ENCODE peak calls at places on chromosomes 3 and 15, in five cellular contexts. C is body of pancreas, A is OCI-LY7, M is transverse colon, N is heart left ventricle. T is an unnamed sample.

GRCh38 chr3:140243536-140243935 is 308.6 kb downstream of the CLSTN2 start:
- DNase-seq in C (no peak), A (no peak), M (no peak), N (no peak), T (no peak)

GRCh38 chr15:56582785-56583184 is 117.8 kb upstream of the MNS1 start:
- DNase-seq in C (no peak), A (no peak), M (no peak), N (no peak), T (no peak)

GRCh38 chr3:122168044-122168443 is 15.4 kb upstream of the CASR start:
- DNase-seq in C (no peak), A (no peak), M (no peak), N (no peak), T (no peak)

GRCh38 chr3:43345246-43345645 is 58.9 kb downstream of the SNRK start:
- DNase-seq in C (no peak), A (no peak), M (no peak), N (no peak), T (no peak)

GRCh38 chr3:123660900-123661299 is 76.0 kb upstream of the HACD2 start:
- DNase-seq in C (peak; percentile 70), A (no peak), M (peak; percentile 91), N (peak; percentile 92), T (no peak)

GRCh38 chr3:191356586-191357439 is 26.5 kb upstream of the UTS2B start:
- DNase-seq in C (no peak), A (no peak), M (no peak), N (peak; percentile 28), T (no peak)

GRCh38 chr3:159938712-159939111 is 49.9 kb upstream of the IL12A start:
- DNase-seq in C (no peak), A (no peak), M (no peak), N (no peak), T (no peak)

GRCh38 chr15:72688697-72689096 is 2.7 kb downstream of the BBS4 start:
- DNase-seq in C (no peak), A (no peak), M (no peak), N (no peak), T (no peak)

GRCh38 chr3:61564405-61565059 is 3.2 kb downstream of the PTPRG start:
- DNase-seq in C (peak; percentile 70), A (no peak), M (peak; percentile 85), N (peak; percentile 88), T (peak; percentile 28)

GRCh38 chr3:189109145-189109544 is 62.6 kb upstream of the TPRG1 start:
- DNase-seq in C (no peak), A (no peak), M (no peak), N (no peak), T (no peak)

GRCh38 chr3:29022976-29023375 is 257.9 kb upstream of the RBMS3 start:
- DNase-seq in C (no peak), A (no peak), M (no peak), N (no peak), T (no peak)

GRCh38 chr3:634511-634910 is 437.9 kb downstream of the CHL1 start:
- DNase-seq in C (no peak), A (no peak), M (no peak), N (no peak), T (no peak)

GRCh38 chr3:170059447-170059846 is 21.7 kb downstream of the GPR160 start:
- DNase-seq in C (no peak), A (no peak), M (no peak), N (no peak), T (no peak)

GRCh38 chr15:99096173-99096893 is 8.5 kb upstream of the SYNM start:
- DNase-seq in C (no peak), A (no peak), M (no peak), N (no peak), T (no peak)

GRCh38 chr3:122558605-122559004 is 5.5 kb downstream of the PARP9 start:
- DNase-seq in C (no peak), A (no peak), M (no peak), N (no peak), T (no peak)

GRCh38 chr3:27590437-27591320 is 106.5 kb upstream of the SLC4A7 start:
- DNase-seq in C (no peak), A (peak; percentile 4), M (no peak), N (no peak), T (no peak)

GRCh38 chr3:113948015-113948917 is 453 bp downstream of the ZDHHC23 start:
- DNase-seq in C (peak; percentile 57), A (peak; percentile 77), M (peak; percentile 65), N (peak; percentile 29), T (peak; percentile 59)

GRCh38 chr3:58351920-58352319 is 19.2 kb downstream of the PXK start:
- DNase-seq in C (no peak), A (peak; percentile 55), M (no peak), N (no peak), T (no peak)

GRCh38 chr3:45595364-45596154 is 1.0 kb downstream of the LIMD1 start:
- DNase-seq in C (no peak), A (peak; percentile 36), M (peak; percentile 73), N (peak; percentile 45), T (no peak)

GRCh38 chr15:47484119-47484518 is 233.2 kb upstream of the SEMA6D start:
- DNase-seq in C (no peak), A (peak; percentile 12), M (no peak), N (no peak), T (no peak)

GRCh38 chr15:100707229-100707628 is 104.8 kb downstream of the ASB7 start:
- DNase-seq in C (no peak), A (no peak), M (no peak), N (no peak), T (no peak)

GRCh38 chr3:46664188-46664970 is 29.1 kb downstream of the ALS2CL start:
- DNase-seq in C (no peak), A (no peak), M (no peak), N (no peak), T (no peak)

GRCh38 chr3:143120716-143121239 is 1.2 kb downstream of the CHST2 start:
- DNase-seq in C (peak; percentile 12), A (no peak), M (peak; percentile 19), N (no peak), T (no peak)

GRCh38 chr15:31471731-31472430 is 145.2 kb downstream of the KLF13 start:
- DNase-seq in C (no peak), A (no peak), M (no peak), N (no peak), T (no peak)

GRCh38 chr3:33931512-33931911 is 133.1 kb downstream of the PDCD6IP start:
- DNase-seq in C (no peak), A (no peak), M (no peak), N (no peak), T (no peak)

GRCh38 chr3:13477946-13478345 is 2.2 kb upstream of the HDAC11 start:
- DNase-seq in C (no peak), A (no peak), M (no peak), N (no peak), T (no peak)

GRCh38 chr15:77836901-77837648 is 204.4 kb upstream of the LINGO1 start:
- DNase-seq in C (no peak), A (no peak), M (no peak), N (no peak), T (no peak)

GRCh38 chr3:71241981-71242552 is 341.5 kb downstream of the FOXP1 start:
- DNase-seq in C (no peak), A (no peak), M (no peak), N (no peak), T (no peak)

GRCh38 chr15:88454867-88455810 is 12.0 kb downstream of the MRPL46 start:
- DNase-seq in C (peak; percentile 67), A (peak; percentile 83), M (peak; percentile 60), N (peak; percentile 44), T (peak; percentile 57)

GRCh38 chr3:124832782-124833709 is 54.1 kb downstream of the ITGB5 start:
- DNase-seq in C (no peak), A (no peak), M (no peak), N (no peak), T (no peak)

DNA sequence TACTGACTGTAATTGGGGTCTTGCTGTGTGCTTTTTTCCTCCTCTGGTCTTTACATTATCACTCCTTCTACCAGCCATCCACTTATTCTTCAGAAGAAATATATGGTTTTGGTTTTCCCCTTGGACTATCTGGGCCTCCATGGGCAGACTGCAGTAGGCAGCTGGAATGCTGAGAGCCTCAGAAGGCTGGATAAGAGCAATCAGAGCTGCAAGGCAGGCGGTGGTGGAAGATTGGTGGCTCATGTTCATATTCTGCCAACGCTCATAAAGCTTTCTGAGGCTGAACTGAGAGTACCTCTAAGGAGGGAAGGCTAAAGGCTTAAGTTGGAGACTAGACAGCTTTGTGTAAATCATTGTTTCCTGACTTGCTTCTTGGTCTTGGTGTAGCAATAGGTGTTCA is 5.7 kb upstream of the RPLP1 start:
- DNase-seq in C (no peak), A (no peak), M (no peak), N (no peak), T (no peak)
- H3K36me3 ChIP-seq in C (no peaks in the 10 kb centered on the region), A (peaks cover 79% of the 10 kb centered on the region), M (no peaks in the 10 kb centered on the region), N (no peaks in the 10 kb centered on the region), T (no peaks in the 10 kb centered on the region)

GRCh38 chr15:92930061-92930460 is 29.9 kb downstream of the CHD2 start:
- DNase-seq in C (no peak), A (no peak), M (no peak), N (no peak), T (no peak)
- H3K36me3 ChIP-seq in C (peaks cover 3% of the 10 kb centered on the region), A (peaks cover 98% of the 10 kb centered on the region), M (peaks cover 67% of the 10 kb centered on the region), N (peaks cover 41% of the 10 kb centered on the region), T (peaks cover 6% of the 10 kb centered on the region)

GRCh38 chr15:41263891-41264351 is 32.9 kb downstream of the CHP1 start:
- DNase-seq in C (no peak), A (no peak), M (no peak), N (no peak), T (peak; percentile 53)

GRCh38 chr15:41269887-41270286 is 38.8 kb downstream of the CHP1 start:
- DNase-seq in C (no peak), A (no peak), M (no peak), N (no peak), T (no peak)
- H3K36me3 ChIP-seq in C (peaks cover 14% of the 10 kb centered on the region), A (peaks cover 15% of the 10 kb centered on the region), M (peaks cover 38% of the 10 kb centered on the region), N (peaks cover 3% of the 10 kb centered on the region), T (no peaks in the 10 kb centered on the region)

GRCh38 chr3:49024449-49024848 is 2.5 kb downstream of the NDUFAF3 start:
- DNase-seq in C (no peak), A (no peak), M (no peak), N (no peak), T (no peak)

GRCh38 chr3:49027634-49028033 is 1.6 kb downstream of the IMPDH2 start:
- DNase-seq in C (no peak), A (no peak), M (no peak), N (no peak), T (no peak)

GRCh38 chr3:49025005-49025792 is 3.3 kb downstream of the NDUFAF3 start:
- DNase-seq in C (no peak), A (no peak), M (no peak), N (no peak), T (no peak)

GRCh38 chr3:49026536-49026935 is 2.7 kb downstream of the IMPDH2 start:
- DNase-seq in C (no peak), A (no peak), M (no peak), N (no peak), T (no peak)

DNA sequence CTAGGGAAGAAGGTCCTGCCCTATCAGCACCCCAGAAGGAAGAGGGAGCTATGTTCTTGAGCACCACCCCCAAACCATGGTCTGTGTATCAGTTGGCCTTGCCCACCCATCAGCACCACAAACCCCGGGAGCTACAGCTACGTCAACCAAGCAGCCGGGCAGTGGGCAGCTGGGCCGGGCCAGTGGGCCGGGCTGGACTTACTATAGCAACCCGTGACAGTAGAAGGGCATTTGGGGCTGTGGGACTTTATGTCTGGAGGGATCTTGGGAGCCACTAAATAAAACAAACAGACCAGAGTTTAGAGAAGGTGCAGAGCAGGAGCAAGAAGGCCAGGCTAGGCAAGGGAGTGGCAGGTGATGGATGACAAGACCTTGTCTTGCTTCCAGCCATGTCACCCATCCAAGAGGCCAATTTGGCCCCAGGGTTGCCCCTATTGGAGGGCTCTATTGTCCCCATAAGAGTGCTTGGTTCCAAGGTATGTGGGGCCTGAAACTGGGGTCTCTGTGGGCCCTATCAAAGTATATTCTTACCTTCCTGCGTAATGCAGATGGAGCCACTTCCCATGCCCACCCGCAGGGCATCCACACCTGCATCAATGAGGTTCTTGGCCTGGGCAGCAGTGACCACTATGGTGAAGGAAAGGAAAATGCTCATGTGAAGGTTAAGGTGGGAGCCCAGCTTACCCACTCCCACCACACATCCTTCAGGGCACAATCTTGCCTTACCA is 3.2 kb downstream of the IMPDH2 start:
- DNase-seq in C (no peak), A (no peak), M (no peak), N (no peak), T (no peak)
- H3K36me3 ChIP-seq in C (peaks cover 13% of the 10 kb centered on the region), A (peaks cover 75% of the 10 kb centered on the region), M (no peaks in the 10 kb centered on the region), N (peaks cover 6% of the 10 kb centered on the region), T (peaks cover 5% of the 10 kb centered on the region)